ENCODE peak calls at places on chromosomes 5 and 9, in five cellular contexts. E, J, I, K and O are unnamed samples.

GRCh38 chr9:27625751-27626628 is 52.7 kb upstream of the C9orf72 start:
- DNase-seq in E (no peak), J (no peak), I (no peak), K (no peak), O (no peak)

GRCh38 chr9:35688558-35689350 is 971 bp downstream of the TPM2 start:
- DNase-seq in E (no peak), J (no peak), I (no peak), K (peak; percentile 41), O (no peak)

GRCh38 chr5:61824396-61824795 is 481.6 kb upstream of the KIF2A start:
- DNase-seq in E (no peak), J (no peak), I (no peak), K (no peak), O (no peak)

GRCh38 chr5:148343603-148344230 is 8.4 kb downstream of the SPINK9 start:
- DNase-seq in E (no peak), J (no peak), I (no peak), K (no peak), O (peak; percentile 69)

GRCh38 chr9:631596-631995 is 209.9 kb upstream of the DMRT1 start:
- DNase-seq in E (no peak), J (no peak), I (no peak), K (no peak), O (no peak)

GRCh38 chr9:86185872-86186271 is 73.6 kb downstream of the C9orf153 start:
- DNase-seq in E (no peak), J (no peak), I (no peak), K (no peak), O (no peak)

GRCh38 chr9:85738509-85738908 is 3.2 kb downstream of the AGTPBP1 start:
- DNase-seq in E (no peak), J (no peak), I (no peak), K (no peak), O (no peak)

GRCh38 chr9:132367613-132368305 is 13.0 kb upstream of the SETX start:
- DNase-seq in E (no peak), J (no peak), I (no peak), K (no peak), O (no peak)

GRCh38 chr5:53073349-53073748 is 36.2 kb downstream of the MOCS2 start:
- DNase-seq in E (no peak), J (no peak), I (no peak), K (no peak), O (peak; percentile 2)

GRCh38 chr5:103371046-103371603 is 112.6 kb downstream of the MACIR start:
- DNase-seq in E (no peak), J (no peak), I (no peak), K (no peak), O (no peak)

GRCh38 chr9:33024126-33024965 is 727 bp upstream of the DNAJA1 start:
- DNase-seq in E (no peak), J (no peak), I (no peak), K (no peak), O (peak; percentile 75)

GRCh38 chr9:137162505-137163100 is 7.2 kb downstream of the LRRC26 start:
- DNase-seq in E (no peak), J (no peak), I (no peak), K (no peak), O (peak; percentile 36)

GRCh38 chr9:135992486-135993408 is 31.6 kb upstream of the UBAC1 start:
- DNase-seq in E (peak; percentile 36), J (peak; percentile 87), I (no peak), K (peak; percentile 81), O (peak; percentile 88)

GRCh38 chr5:80990527-80990926 is 30.4 kb downstream of the RASGRF2 start:
- DNase-seq in E (no peak), J (no peak), I (no peak), K (no peak), O (no peak)

GRCh38 chr5:11384441-11385250 is 519.6 kb downstream of the CTNND2 start:
- DNase-seq in E (no peak), J (peak; percentile 55), I (no peak), K (no peak), O (no peak)

GRCh38 chr5:95726811-95727763 is 4.0 kb upstream of the RHOBTB3 start:
- DNase-seq in E (no peak), J (no peak), I (no peak), K (no peak), O (no peak)

GRCh38 chr5:102742215-102742614 is 12.9 kb upstream of the PAM start:
- DNase-seq in E (no peak), J (no peak), I (no peak), K (no peak), O (no peak)

GRCh38 chr9:135906291-135907005 is 898 bp downstream of the CAMSAP1 start:
- DNase-seq in E (no peak), J (peak; percentile 47), I (no peak), K (peak; percentile 65), O (peak; percentile 65)

GRCh38 chr5:134143431-134143830 is 28.9 kb downstream of the TCF7 start:
- DNase-seq in E (no peak), J (no peak), I (no peak), K (no peak), O (no peak)

GRCh38 chr5:113038714-113039113 is 62.1 kb downstream of the DCP2 start:
- DNase-seq in E (no peak), J (no peak), I (no peak), K (peak; percentile 48), O (no peak)

GRCh38 chr5:42620579-42621216 is 135.9 kb upstream of the CCDC152 start:
- DNase-seq in E (no peak), J (no peak), I (no peak), K (no peak), O (no peak)

GRCh38 chr9:127899200-127899943 is at the start of gene ST6GALNAC6:
- DNase-seq in E (peak; percentile 69), J (peak; percentile 84), I (no peak), K (peak; percentile 56), O (peak; percentile 91)
- TF ChIP-seq POLR2A in E (peak; percentile 36), J (peak; percentile 55), I (peak; percentile 55), K (peak; percentile 57), O (peak; percentile 52)

GRCh38 chr5:172156541-172156994 is 31.5 kb downstream of the STK10 start:
- DNase-seq in E (no peak), J (no peak), I (no peak), K (peak; percentile 98), O (no peak)

GRCh38 chr5:172151661-172152210 is 36.3 kb downstream of the STK10 start:
- DNase-seq in E (no peak), J (no peak), I (no peak), K (no peak), O (no peak)

GRCh38 chr5:172150514-172151425 is 37.3 kb downstream of the STK10 start:
- DNase-seq in E (no peak), J (no peak), I (no peak), K (no peak), O (peak; percentile 55)

GRCh38 chr5:172149073-172149472 is 39.0 kb downstream of the STK10 start:
- DNase-seq in E (no peak), J (no peak), I (no peak), K (no peak), O (no peak)

DNA sequence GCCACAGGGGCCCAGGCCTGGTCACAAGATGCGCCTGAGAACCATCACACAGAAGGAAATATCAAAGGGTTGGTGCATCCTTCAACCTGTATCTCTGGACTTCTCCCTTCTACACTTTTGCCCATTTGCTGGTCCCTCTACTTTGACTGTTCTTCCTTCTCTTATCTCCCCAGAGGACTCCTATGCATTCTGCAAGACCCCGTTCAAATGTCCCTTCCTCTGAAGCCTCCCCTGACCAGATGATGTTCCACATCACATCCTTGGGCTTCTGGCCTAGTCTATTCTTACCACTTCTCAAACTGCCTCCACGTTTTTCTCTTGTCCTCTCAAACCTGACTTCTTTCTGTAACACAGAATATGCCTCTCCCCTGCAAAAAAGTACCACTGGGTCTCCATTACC is 34.3 kb downstream of the STK10 start:
- DNase-seq in E (no peak), J (no peak), I (no peak), K (no peak), O (no peak)
- TF ChIP-seq POLR2A in E (no peak), J (no peak), I (no peak), K (no peak), O (no peak)

DNA sequence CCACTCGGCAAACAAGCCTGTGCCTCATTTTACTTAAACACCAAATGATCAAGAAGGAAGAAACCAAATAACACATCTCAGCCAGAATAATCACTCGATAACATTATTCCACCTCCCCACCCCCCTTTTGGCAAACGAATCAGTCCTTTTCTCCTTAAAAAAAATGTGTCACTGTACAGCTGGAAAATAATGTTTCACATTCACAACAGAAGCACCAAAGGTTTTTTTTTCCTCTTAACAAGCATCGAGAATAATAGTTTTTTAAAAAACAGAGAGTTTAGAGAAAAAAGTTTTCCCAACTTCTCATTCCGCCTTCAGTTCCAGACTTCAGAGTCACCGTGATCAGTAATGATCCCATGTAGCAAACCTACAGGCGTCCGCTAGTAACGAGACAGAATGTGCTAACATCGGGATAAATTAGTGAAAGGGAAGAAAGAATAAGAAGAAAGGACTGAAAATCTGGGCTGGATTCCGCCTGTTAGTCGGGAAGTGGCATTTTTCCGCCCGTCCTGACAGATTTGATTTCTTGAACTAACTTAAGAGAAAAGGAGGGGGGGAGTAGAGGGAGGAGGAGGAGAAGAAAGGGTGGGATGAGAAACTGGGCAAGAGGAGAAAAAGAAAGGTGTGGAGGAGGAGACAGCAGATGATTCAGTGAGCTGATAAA is at the start of gene ZNF608:
- DNase-seq in E (peak; percentile 27), J (peak; percentile 44), I (no peak), K (peak; percentile 91), O (peak; percentile 10)
- TF ChIP-seq POLR2A in E (no peak), J (no peak), I (no peak), K (no peak), O (no peak)

GRCh38 chr5:136027316-136027715 is 1.5 kb upstream of the TGFBI start:
- DNase-seq in E (no peak), J (no peak), I (no peak), K (no peak), O (no peak)

GRCh38 chr5:136030252-136030651 is 1.5 kb downstream of the TGFBI start:
- DNase-seq in E (no peak), J (no peak), I (no peak), K (no peak), O (no peak)

GRCh38 chr5:136028090-136028489 is 698 bp upstream of the TGFBI start:
- DNase-seq in E (no peak), J (no peak), I (no peak), K (no peak), O (no peak)

GRCh38 chr5:136030956-136031611 is 2.3 kb downstream of the TGFBI start:
- DNase-seq in E (no peak), J (no peak), I (peak; percentile 57), K (no peak), O (no peak)

DNA sequence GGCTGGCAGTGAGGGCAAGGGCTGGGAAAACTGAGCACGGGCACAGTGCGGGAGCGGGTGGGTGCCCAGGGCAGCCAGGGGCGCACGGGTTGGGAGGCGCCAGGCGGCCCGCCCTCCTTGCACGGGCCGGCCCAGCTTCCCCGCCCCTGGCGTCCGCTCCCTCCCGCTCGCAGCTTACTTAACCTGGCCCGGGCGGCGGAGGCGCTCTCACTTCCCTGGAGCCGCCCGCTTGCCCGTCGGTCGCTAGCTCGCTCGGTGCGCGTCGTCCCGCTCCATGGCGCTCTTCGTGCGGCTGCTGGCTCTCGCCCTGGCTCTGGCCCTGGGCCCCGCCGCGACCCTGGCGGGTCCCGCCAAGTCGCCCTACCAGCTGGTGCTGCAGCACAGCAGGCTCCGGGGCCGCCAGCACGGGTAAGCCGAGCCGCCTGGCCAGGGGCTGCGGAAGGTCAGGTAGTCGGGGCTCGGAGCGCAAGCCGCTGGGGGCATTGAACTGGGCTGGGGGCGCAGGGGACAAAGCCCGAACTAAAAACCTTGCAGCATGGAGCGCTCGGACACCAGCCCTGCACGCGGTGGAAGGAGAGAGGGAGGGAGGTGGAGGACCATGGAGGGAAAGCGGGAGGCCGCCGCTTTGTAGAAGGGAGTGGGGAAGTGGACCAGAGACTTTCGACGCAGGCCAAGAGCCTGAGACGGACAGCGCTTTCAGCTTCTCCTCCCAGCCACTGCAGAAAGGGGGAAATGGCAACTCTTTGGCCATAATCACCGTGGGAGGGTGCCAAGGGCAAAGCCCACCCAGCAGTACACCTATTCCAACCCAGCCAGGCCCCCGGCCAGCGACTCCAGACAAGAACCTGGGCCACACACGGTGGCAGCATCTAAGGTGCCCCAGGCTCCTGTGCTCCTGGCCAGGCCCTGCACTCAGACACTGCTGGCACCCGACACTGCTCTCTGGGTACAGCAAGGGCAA is at the start of gene TGFBI:
- DNase-seq in E (peak; percentile 83), J (peak; percentile 40), I (no peak), K (peak; percentile 47), O (peak; percentile 4)
- TF ChIP-seq POLR2A in E (peak; percentile 98), J (no peak), I (no peak), K (no peak), O (no peak)